ENCODE peak calls at places on chromosomes 2 and 18, in nine cellular contexts. F is stimulated activated CD4-positive, alpha-beta T cell treated with anti-CD3 and anti-CD28 coated beads, Interleukin-4, amount 100 ng/mL, for 24 hours; D is right cardiac atrium; E is GM10248; C is M059J; T is A549; P is T-helper 1 cell; Q is activated effector memory CD4-positive, alpha-beta T cell treated with Interleukin-2 at 50 U/mL for 16 hours; R is GDM1. K is an unnamed sample.

GRCh38 chr2:108586631-108587030 is 52.4 kb downstream of the LIMS1 start:
- DNase-seq in F (no peak), R (no peak), D (no peak), P (no peak), C (no peak), Q (no peak), E (no peak), T (no peak), K (no peak)

GRCh38 chr2:45786030-45786830 is 134.8 kb downstream of the PRKCE start:
- DNase-seq in T (no peak), D (no peak), R (no peak), P (no peak), Q (no peak), C (no peak), E (no peak), F (no peak), K (no peak)

GRCh38 chr2:213476641-213477040 is 192.4 kb downstream of the SPAG16 start:
- DNase-seq in Q (no peak), P (no peak), D (no peak), E (no peak), R (no peak), C (peak), F (no peak), T (no peak), K (no peak)

GRCh38 chr2:98086491-98087446 is at the start of gene VWA3B:
- DNase-seq in E (peak), Q (no peak), F (peak), R (no peak), T (peak), P (no peak), C (peak), D (peak), K (peak)

GRCh38 chr2:200860092-200860795 is 4.2 kb downstream of the CLK1 start:
- DNase-seq in F (peak), C (no peak), Q (no peak), D (no peak), P (no peak), T (no peak), E (no peak), R (no peak), K (no peak)

GRCh38 chr2:149904352-149904751 is 316.8 kb upstream of the MMADHC start:
- DNase-seq in D (no peak), T (no peak), E (no peak), P (no peak), F (no peak), R (no peak), Q (no peak), C (no peak), K (peak)

GRCh38 chr2:9030882-9031645 is 27.6 kb upstream of the MBOAT2 start:
- DNase-seq in E (no peak), P (no peak), T (no peak), D (no peak), F (no peak), C (peak), R (no peak), Q (no peak), K (no peak)

GRCh38 chr2:236642584-236643291 is 73.1 kb downstream of the ACKR3 start:
- DNase-seq in P (no peak), F (no peak), Q (no peak), T (peak), D (peak), C (peak), E (no peak), R (no peak), K (no peak)

GRCh38 chr18:69956037-69956436 is 8.4 kb upstream of the CD226 start:
- DNase-seq in P (no peak), C (peak), D (no peak), T (no peak), E (no peak), F (peak), Q (no peak), R (no peak), K (no peak)

GRCh38 chr18:79871026-79871390 is 73.3 kb downstream of the KCNG2 start:
- DNase-seq in D (no peak), Q (no peak), T (no peak), R (no peak), C (no peak), F (no peak), P (no peak), E (no peak), K (no peak)

GRCh38 chr2:55224761-55225261 is 7.3 kb downstream of the CLHC1 start:
- DNase-seq in R (no peak), C (peak), Q (no peak), P (no peak), F (no peak), T (no peak), E (no peak), D (peak), K (no peak)

GRCh38 chr2:131104487-131105155 is 515 bp upstream of the PLEKHB2 start:
- DNase-seq in E (peak), Q (peak), T (peak), P (peak), R (peak), F (peak), D (peak), C (peak), K (peak)

GRCh38 chr2:238947920-238948710 is 100.2 kb downstream of the TWIST2 start:
- DNase-seq in E (no peak), Q (no peak), C (peak), T (peak), D (peak), F (no peak), P (no peak), R (no peak), K (no peak)

GRCh38 chr2:13676269-13676668 is 956.2 kb upstream of the LRATD1 start:
- DNase-seq in E (no peak), C (no peak), F (no peak), P (no peak), T (no peak), D (no peak), Q (no peak), R (no peak), K (no peak)

GRCh38 chr2:62410015-62410453 is 96.0 kb downstream of the TMEM17 start:
- DNase-seq in E (no peak), T (no peak), Q (no peak), D (no peak), C (peak), R (peak), P (no peak), F (no peak), K (no peak)

GRCh38 chr2:236137066-236137465 is 31.1 kb downstream of the GBX2 start:
- DNase-seq in E (no peak), P (no peak), F (no peak), Q (no peak), C (no peak), R (no peak), T (no peak), D (no peak), K (no peak)

GRCh38 chr18:27240383-27240782 is 55.3 kb upstream of the CHST9 start:
- DNase-seq in T (no peak), E (no peak), D (no peak), P (no peak), F (no peak), R (no peak), Q (no peak), C (no peak), K (no peak)

GRCh38 chr2:51997571-51997970 is 965.6 kb upstream of the NRXN1 start:
- DNase-seq in F (no peak), T (no peak), D (no peak), C (no peak), Q (no peak), P (no peak), R (no peak), E (no peak), K (no peak)

GRCh38 chr18:47986724-47987455 is 56.4 kb upstream of the SMAD2 start:
- DNase-seq in D (no peak), C (peak), T (no peak), F (no peak), P (no peak), E (no peak), R (no peak), Q (no peak), K (no peak)

GRCh38 chr2:222572761-222573174 is 83.1 kb downstream of the FARSB start:
- DNase-seq in F (no peak), T (no peak), Q (no peak), E (no peak), P (no peak), C (peak), R (no peak), D (no peak), K (peak)

GRCh38 chr18:48817021-48817461 is 133.7 kb downstream of the SMAD7 start:
- DNase-seq in D (no peak), C (no peak), P (no peak), R (no peak), E (no peak), F (no peak), Q (no peak), T (no peak), K (no peak)

GRCh38 chr2:203070615-203071547 is 56.2 kb downstream of the NBEAL1 start:
- DNase-seq in D (no peak), C (no peak), F (no peak), T (no peak), R (no peak), E (no peak), P (no peak), Q (no peak), K (no peak)

GRCh38 chr2:119106301-119106897 is 52.2 kb downstream of the C1QL2 start:
- DNase-seq in P (no peak), Q (no peak), E (no peak), F (no peak), D (peak), R (no peak), C (peak), T (no peak), K (peak)

K was measured in HuH-7.